ENCODE peak calls at places on chromosomes 1 and 21, in ten cellular contexts. One of them, this sample, is unnamed.
A peak's percentile ranks its signal among the peaks of the same experiment; 100 is the strongest.

GRCh38 chr1:152479792-152480595 is 30.6 kb upstream of the LCE5A start:
- DNase-seq in tibial artery: no peak
- DNase-seq in mammary epithelial cell: no peak
- DNase-seq in H1: no peak
- DNase-seq in left ventricle myocardium inferior: peak; percentile 30
- DNase-seq in ovary: peak; percentile 23
- DNase-seq in BE2C: peak; percentile 82
- DNase-seq in IMR-90: peak; percentile 10
- DNase-seq in CD4-positive, alpha-beta memory T cell: peak; percentile 65
- DNase-seq in tibial nerve: peak; percentile 22
- DNase-seq in this sample: no peak

GRCh38 chr1:162726539-162726938 is 64.0 kb upstream of the HSD17B7 start:
- DNase-seq in tibial artery: no peak
- DNase-seq in IMR-90: no peak
- DNase-seq in CD4-positive, alpha-beta memory T cell: no peak
- DNase-seq in mammary epithelial cell: no peak
- DNase-seq in tibial nerve: no peak
- DNase-seq in H1: no peak
- DNase-seq in BE2C: no peak
- DNase-seq in left ventricle myocardium inferior: no peak
- DNase-seq in ovary: no peak
- DNase-seq in this sample: no peak

GRCh38 chr1:156920233-156921052 is at the start of gene LRRC71:
- DNase-seq in H1: no peak
- DNase-seq in IMR-90: peak; percentile 64
- DNase-seq in CD4-positive, alpha-beta memory T cell: peak; percentile 39
- DNase-seq in BE2C: peak; percentile 94
- DNase-seq in left ventricle myocardium inferior: peak; percentile 83
- DNase-seq in tibial nerve: peak; percentile 74
- DNase-seq in tibial artery: peak; percentile 87
- DNase-seq in ovary: peak; percentile 74
- DNase-seq in mammary epithelial cell: peak; percentile 48
- DNase-seq in this sample: peak; percentile 62

GRCh38 chr1:30606166-30606565 is 117.2 kb downstream of the MATN1 start:
- DNase-seq in left ventricle myocardium inferior: no peak
- DNase-seq in H1: no peak
- DNase-seq in ovary: no peak
- DNase-seq in mammary epithelial cell: no peak
- DNase-seq in CD4-positive, alpha-beta memory T cell: no peak
- DNase-seq in tibial nerve: no peak
- DNase-seq in tibial artery: no peak
- DNase-seq in BE2C: no peak
- DNase-seq in IMR-90: no peak
- DNase-seq in this sample: no peak

GRCh38 chr1:26233903-26234643 is at the start of gene CEP85:
- DNase-seq in ovary: peak; percentile 98
- DNase-seq in CD4-positive, alpha-beta memory T cell: peak; percentile 98
- DNase-seq in tibial artery: peak; percentile 98
- DNase-seq in mammary epithelial cell: peak; percentile 97
- DNase-seq in IMR-90: peak; percentile 96
- DNase-seq in left ventricle myocardium inferior: peak; percentile 98
- DNase-seq in H1: peak; percentile 98
- DNase-seq in tibial nerve: peak; percentile 95
- DNase-seq in BE2C: peak; percentile 91
- DNase-seq in this sample: peak; percentile 97

GRCh38 chr1:172408958-172409357 is 11.5 kb upstream of the C1orf105 start:
- DNase-seq in tibial nerve: no peak
- DNase-seq in H1: no peak
- DNase-seq in ovary: no peak
- DNase-seq in BE2C: no peak
- DNase-seq in mammary epithelial cell: no peak
- DNase-seq in CD4-positive, alpha-beta memory T cell: no peak
- DNase-seq in IMR-90: peak; percentile 51
- DNase-seq in tibial artery: no peak
- DNase-seq in left ventricle myocardium inferior: no peak
- DNase-seq in this sample: peak; percentile 62

GRCh38 chr1:48492392-48492791 is 20.4 kb upstream of the SPATA6 start:
- DNase-seq in tibial nerve: no peak
- DNase-seq in BE2C: no peak
- DNase-seq in left ventricle myocardium inferior: no peak
- DNase-seq in H1: no peak
- DNase-seq in tibial artery: no peak
- DNase-seq in CD4-positive, alpha-beta memory T cell: no peak
- DNase-seq in ovary: no peak
- DNase-seq in IMR-90: no peak
- DNase-seq in mammary epithelial cell: no peak
- DNase-seq in this sample: no peak

GRCh38 chr1:240575976-240576666 is 35.8 kb downstream of the GREM2 start:
- DNase-seq in mammary epithelial cell: no peak
- DNase-seq in tibial artery: no peak
- DNase-seq in H1: no peak
- DNase-seq in IMR-90: peak; percentile 60
- DNase-seq in tibial nerve: peak; percentile 13
- DNase-seq in BE2C: no peak
- DNase-seq in ovary: no peak
- DNase-seq in left ventricle myocardium inferior: no peak
- DNase-seq in CD4-positive, alpha-beta memory T cell: peak; percentile 75
- DNase-seq in this sample: peak; percentile 67

GRCh38 chr21:25385912-25386474 is 221.3 kb downstream of the MRPL39 start:
- DNase-seq in tibial artery: no peak
- DNase-seq in H1: no peak
- DNase-seq in tibial nerve: no peak
- DNase-seq in ovary: no peak
- DNase-seq in CD4-positive, alpha-beta memory T cell: no peak
- DNase-seq in IMR-90: peak; percentile 77
- DNase-seq in mammary epithelial cell: peak; percentile 37
- DNase-seq in left ventricle myocardium inferior: no peak
- DNase-seq in BE2C: no peak
- DNase-seq in this sample: peak; percentile 78

GRCh38 chr1:43147625-43148319 is 24.3 kb downstream of the EBNA1BP2 start:
- DNase-seq in mammary epithelial cell: peak; percentile 66
- DNase-seq in ovary: peak; percentile 82
- DNase-seq in IMR-90: peak; percentile 32
- DNase-seq in H1: peak; percentile 94
- DNase-seq in tibial artery: no peak
- DNase-seq in tibial nerve: peak; percentile 26
- DNase-seq in BE2C: peak; percentile 84
- DNase-seq in CD4-positive, alpha-beta memory T cell: peak; percentile 41
- DNase-seq in left ventricle myocardium inferior: peak; percentile 63
- DNase-seq in this sample: peak; percentile 65

GRCh38 chr1:221796700-221797099 is 54.8 kb upstream of the DUSP10 start:
- DNase-seq in IMR-90: no peak
- DNase-seq in H1: no peak
- DNase-seq in ovary: no peak
- DNase-seq in mammary epithelial cell: no peak
- DNase-seq in BE2C: no peak
- DNase-seq in tibial nerve: no peak
- DNase-seq in tibial artery: no peak
- DNase-seq in CD4-positive, alpha-beta memory T cell: no peak
- DNase-seq in left ventricle myocardium inferior: no peak
- DNase-seq in this sample: no peak

GRCh38 chr1:177615251-177615650 is 354.6 kb downstream of the SEC16B start:
- DNase-seq in IMR-90: no peak
- DNase-seq in ovary: no peak
- DNase-seq in H1: no peak
- DNase-seq in mammary epithelial cell: peak; percentile 68
- DNase-seq in tibial artery: no peak
- DNase-seq in CD4-positive, alpha-beta memory T cell: no peak
- DNase-seq in tibial nerve: no peak
- DNase-seq in left ventricle myocardium inferior: no peak
- DNase-seq in BE2C: no peak
- DNase-seq in this sample: no peak

DNA sequence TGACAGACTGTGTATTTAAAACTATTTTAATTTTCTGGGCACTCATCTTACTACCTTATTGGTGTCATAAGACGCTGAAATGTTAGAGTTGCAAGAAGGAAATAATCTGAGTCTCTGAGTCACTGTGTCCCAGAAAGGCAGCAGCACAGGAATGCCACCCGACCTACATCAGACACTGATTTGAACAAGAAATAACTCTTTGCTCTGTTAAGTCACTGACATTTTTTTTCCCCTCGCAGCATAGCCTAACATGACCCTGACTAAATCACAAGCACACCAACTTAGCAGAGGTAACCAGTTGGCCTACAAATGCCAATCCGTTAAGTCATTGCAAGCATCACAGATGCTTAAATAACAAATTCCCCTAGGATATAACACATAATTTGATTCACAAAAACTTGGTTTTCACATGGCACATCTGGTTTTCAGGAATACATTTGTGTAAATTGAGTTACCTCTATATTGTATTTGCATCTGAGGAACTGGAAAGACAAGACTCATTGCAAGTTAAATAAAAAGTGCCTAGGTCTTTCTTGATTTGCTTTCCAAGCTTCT is 349.1 kb downstream of the SEC16B start:
- DNase-seq in BE2C: no peak
- DNase-seq in tibial nerve: no peak
- DNase-seq in ovary: no peak
- DNase-seq in H1: no peak
- DNase-seq in CD4-positive, alpha-beta memory T cell: no peak
- DNase-seq in IMR-90: peak; percentile 3
- DNase-seq in tibial artery: no peak
- DNase-seq in left ventricle myocardium inferior: no peak
- DNase-seq in mammary epithelial cell: peak; percentile 21
- DNase-seq in this sample: peak; percentile 28
- H3K27me3 ChIP-seq in BE2C: no peaks in the 10 kb centered on the region
- H3K27me3 ChIP-seq in tibial nerve: no peaks in the 10 kb centered on the region
- H3K27me3 ChIP-seq in ovary: no peaks in the 10 kb centered on the region
- H3K27me3 ChIP-seq in H1: no peaks in the 10 kb centered on the region
- H3K27me3 ChIP-seq in CD4-positive, alpha-beta memory T cell: no peaks in the 10 kb centered on the region
- H3K27me3 ChIP-seq in IMR-90: no peaks in the 10 kb centered on the region
- H3K27me3 ChIP-seq in tibial artery: no peaks in the 10 kb centered on the region
- H3K27me3 ChIP-seq in left ventricle myocardium inferior: peaks cover 42% of the 10 kb centered on the region
- H3K27me3 ChIP-seq in mammary epithelial cell: no peaks in the 10 kb centered on the region
- H3K27me3 ChIP-seq in this sample: no peaks in the 10 kb centered on the region

DNA sequence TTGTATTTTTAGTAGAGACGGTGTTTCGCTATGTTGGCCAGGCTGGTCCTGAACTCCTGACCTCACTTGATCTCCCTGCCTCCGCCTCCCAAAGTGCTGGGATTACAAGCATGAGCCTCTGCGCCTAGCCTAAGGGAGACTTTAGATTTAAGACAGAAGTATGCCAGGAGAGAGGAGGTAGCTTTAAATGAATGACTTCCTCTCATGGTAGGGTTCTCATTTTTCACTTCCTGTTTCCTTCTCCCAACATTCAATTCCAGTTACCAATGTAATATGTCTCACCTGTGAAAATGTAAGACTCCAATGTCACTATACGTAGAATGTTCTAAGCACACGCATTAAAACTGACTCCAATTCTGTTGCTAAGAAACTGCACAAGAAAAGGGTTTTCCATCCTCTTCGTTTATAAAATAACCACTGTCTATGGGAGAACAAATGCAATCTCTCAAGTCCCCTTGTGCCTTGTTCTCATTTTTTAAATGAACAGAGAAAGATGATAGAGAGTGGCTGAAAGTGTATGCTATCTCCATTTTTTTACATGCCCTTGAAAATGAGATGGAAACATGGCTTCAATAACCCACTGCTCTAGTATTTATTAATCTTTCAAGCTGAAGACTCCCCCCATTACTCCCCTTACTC is 140.0 kb downstream of the SLC45A1 start:
- DNase-seq in tibial artery: no peak
- DNase-seq in IMR-90: no peak
- DNase-seq in tibial nerve: no peak
- DNase-seq in ovary: no peak
- DNase-seq in CD4-positive, alpha-beta memory T cell: no peak
- DNase-seq in left ventricle myocardium inferior: no peak
- DNase-seq in mammary epithelial cell: no peak
- DNase-seq in BE2C: no peak
- DNase-seq in H1: no peak
- DNase-seq in this sample: no peak
- H3K4me1 ChIP-seq in tibial artery: peaks cover 13% of the 10 kb centered on the region
- H3K4me1 ChIP-seq in IMR-90: peaks cover 30% of the 10 kb centered on the region
- H3K4me1 ChIP-seq in tibial nerve: peaks cover 60% of the 10 kb centered on the region
- H3K4me1 ChIP-seq in ovary: peaks cover 16% of the 10 kb centered on the region
- H3K4me1 ChIP-seq in CD4-positive, alpha-beta memory T cell: peaks cover 11% of the 10 kb centered on the region
- H3K4me1 ChIP-seq in left ventricle myocardium inferior: peaks cover 75% of the 10 kb centered on the region
- H3K4me1 ChIP-seq in mammary epithelial cell: peaks cover 15% of the 10 kb centered on the region
- H3K4me1 ChIP-seq in BE2C: no peaks in the 10 kb centered on the region
- H3K4me1 ChIP-seq in H1: peaks cover 3% of the 10 kb centered on the region
- H3K4me1 ChIP-seq in this sample: peaks cover 22% of the 10 kb centered on the region

DNA sequence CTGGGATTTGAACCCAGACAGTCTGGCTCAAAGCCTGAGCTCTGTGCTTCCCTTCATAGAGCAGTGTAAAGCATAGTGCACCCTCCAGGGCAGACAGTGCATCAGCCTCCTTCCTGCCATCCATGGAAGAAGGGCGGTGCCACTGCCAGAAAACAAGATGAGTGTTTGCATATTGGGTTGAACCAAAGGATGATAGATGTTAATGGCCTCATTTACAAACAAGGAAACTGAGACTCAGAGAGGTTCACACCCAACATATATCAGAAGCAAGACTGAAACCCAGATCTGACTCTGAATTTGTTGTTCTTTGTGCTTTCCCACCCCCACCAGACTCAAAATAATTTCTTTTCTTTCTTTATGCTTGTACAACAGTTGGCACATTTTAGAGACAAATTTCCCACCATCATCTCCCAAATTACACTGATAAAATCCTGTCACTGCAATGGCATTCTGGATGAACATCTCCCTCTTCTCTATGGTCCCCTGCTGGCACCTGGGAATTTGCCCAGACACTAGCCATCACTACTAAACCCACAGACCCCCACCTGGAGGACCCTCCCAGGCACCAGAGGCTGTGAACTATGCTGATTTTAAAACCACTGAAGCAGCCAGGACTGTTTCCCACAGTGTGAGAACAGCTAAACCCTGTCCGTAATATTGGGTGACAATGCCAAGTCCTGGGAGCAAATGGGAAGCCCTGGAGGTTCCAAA is 45.4 kb upstream of the MPZL1 start:
- DNase-seq in mammary epithelial cell: no peak
- DNase-seq in CD4-positive, alpha-beta memory T cell: no peak
- DNase-seq in left ventricle myocardium inferior: no peak
- DNase-seq in IMR-90: no peak
- DNase-seq in ovary: no peak
- DNase-seq in H1: no peak
- DNase-seq in tibial artery: no peak
- DNase-seq in tibial nerve: no peak
- DNase-seq in BE2C: no peak
- DNase-seq in this sample: no peak
- H3K27me3 ChIP-seq in mammary epithelial cell: no peaks in the 10 kb centered on the region
- H3K27me3 ChIP-seq in CD4-positive, alpha-beta memory T cell: no peaks in the 10 kb centered on the region
- H3K27me3 ChIP-seq in left ventricle myocardium inferior: no peaks in the 10 kb centered on the region
- H3K27me3 ChIP-seq in IMR-90: peaks cover 30% of the 10 kb centered on the region
- H3K27me3 ChIP-seq in ovary: no peaks in the 10 kb centered on the region
- H3K27me3 ChIP-seq in H1: no peaks in the 10 kb centered on the region
- H3K27me3 ChIP-seq in tibial artery: no peaks in the 10 kb centered on the region
- H3K27me3 ChIP-seq in tibial nerve: no peaks in the 10 kb centered on the region
- H3K27me3 ChIP-seq in BE2C: no peaks in the 10 kb centered on the region
- H3K27me3 ChIP-seq in this sample: peaks cover 8% of the 10 kb centered on the region

DNA sequence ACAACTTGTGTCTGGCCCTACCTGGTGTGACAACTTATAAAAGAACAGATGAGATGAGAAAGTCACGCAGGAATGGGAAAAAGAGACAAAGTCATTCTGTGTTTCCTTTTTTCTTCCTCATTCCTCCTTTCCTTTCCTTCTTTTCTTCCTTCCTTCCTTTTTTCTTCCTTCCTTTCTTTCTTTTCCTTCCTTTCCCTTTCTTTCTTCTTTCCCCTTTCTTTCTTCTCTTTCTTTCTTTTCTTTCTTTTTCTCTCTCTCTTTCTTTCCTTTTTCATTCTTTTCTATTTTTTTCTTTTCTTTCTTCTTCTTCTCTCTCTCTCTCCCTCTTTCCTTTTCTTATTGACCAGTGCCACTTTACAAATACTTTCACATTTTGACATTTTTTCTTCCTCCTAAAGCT is 239.7 kb downstream of the ATG4C start:
- DNase-seq in tibial nerve: no peak
- DNase-seq in BE2C: no peak
- DNase-seq in ovary: no peak
- DNase-seq in tibial artery: no peak
- DNase-seq in CD4-positive, alpha-beta memory T cell: no peak
- DNase-seq in left ventricle myocardium inferior: no peak
- DNase-seq in H1: no peak
- DNase-seq in mammary epithelial cell: no peak
- DNase-seq in IMR-90: no peak
- DNase-seq in this sample: no peak
- H3K4me1 ChIP-seq in tibial nerve: no peaks in the 10 kb centered on the region
- H3K4me1 ChIP-seq in BE2C: no peaks in the 10 kb centered on the region
- H3K4me1 ChIP-seq in ovary: no peaks in the 10 kb centered on the region
- H3K4me1 ChIP-seq in tibial artery: no peaks in the 10 kb centered on the region
- H3K4me1 ChIP-seq in CD4-positive, alpha-beta memory T cell: no peaks in the 10 kb centered on the region
- H3K4me1 ChIP-seq in left ventricle myocardium inferior: no peaks in the 10 kb centered on the region
- H3K4me1 ChIP-seq in H1: no peaks in the 10 kb centered on the region
- H3K4me1 ChIP-seq in mammary epithelial cell: no peaks in the 10 kb centered on the region
- H3K4me1 ChIP-seq in IMR-90: no peaks in the 10 kb centered on the region
- H3K4me1 ChIP-seq in this sample: no peaks in the 10 kb centered on the region